ENCODE peak calls at places on chromosome 20, in nine cellular contexts. One of them, this sample, is unnamed.

GRCh38 chr20:5393218-5393870 is 76.6 kb upstream of the PROKR2 start:
- DNase-seq in brain microvascular endothelial cell: no peak
- DNase-seq in left ventricle myocardium inferior: no peak
- DNase-seq in hepatocyte: no peak
- DNase-seq in neural progenitor cell: peak; percentile 68
- DNase-seq in fibroblast of mammary gland: no peak
- DNase-seq in mammary epithelial cell: no peak
- DNase-seq in epithelial cell of esophagus: no peak
- DNase-seq in AG09309: no peak
- DNase-seq in this sample: no peak

GRCh38 chr20:34544109-34544793 is 14.3 kb upstream of the MAP1LC3A start:
- DNase-seq in brain microvascular endothelial cell: no peak
- DNase-seq in left ventricle myocardium inferior: no peak
- DNase-seq in hepatocyte: no peak
- DNase-seq in neural progenitor cell: no peak
- DNase-seq in fibroblast of mammary gland: no peak
- DNase-seq in mammary epithelial cell: no peak
- DNase-seq in epithelial cell of esophagus: no peak
- DNase-seq in AG09309: no peak
- DNase-seq in this sample: no peak

GRCh38 chr20:48957521-48957920 is 36.0 kb downstream of the ARFGEF2 start:
- DNase-seq in brain microvascular endothelial cell: no peak
- DNase-seq in left ventricle myocardium inferior: no peak
- DNase-seq in hepatocyte: no peak
- DNase-seq in neural progenitor cell: no peak
- DNase-seq in fibroblast of mammary gland: no peak
- DNase-seq in mammary epithelial cell: no peak
- DNase-seq in epithelial cell of esophagus: no peak
- DNase-seq in AG09309: no peak
- DNase-seq in this sample: no peak

GRCh38 chr20:20410678-20411077 is 42.8 kb downstream of the INSM1 start:
- DNase-seq in brain microvascular endothelial cell: no peak
- DNase-seq in left ventricle myocardium inferior: peak; percentile 58
- DNase-seq in hepatocyte: peak; percentile 59
- DNase-seq in neural progenitor cell: peak; percentile 87
- DNase-seq in fibroblast of mammary gland: no peak
- DNase-seq in mammary epithelial cell: no peak
- DNase-seq in epithelial cell of esophagus: peak; percentile 26
- DNase-seq in AG09309: no peak
- DNase-seq in this sample: peak; percentile 10

GRCh38 chr20:45783656-45784294 is 7.9 kb downstream of the WFDC3 start:
- DNase-seq in brain microvascular endothelial cell: no peak
- DNase-seq in left ventricle myocardium inferior: peak; percentile 41
- DNase-seq in hepatocyte: peak; percentile 14
- DNase-seq in neural progenitor cell: no peak
- DNase-seq in fibroblast of mammary gland: no peak
- DNase-seq in mammary epithelial cell: peak; percentile 36
- DNase-seq in epithelial cell of esophagus: peak; percentile 59
- DNase-seq in AG09309: no peak
- DNase-seq in this sample: peak; percentile 29

GRCh38 chr20:34222208-34222607 is 19.0 kb upstream of the ASIP start:
- DNase-seq in brain microvascular endothelial cell: peak; percentile 93
- DNase-seq in left ventricle myocardium inferior: no peak
- DNase-seq in hepatocyte: peak; percentile 31
- DNase-seq in neural progenitor cell: no peak
- DNase-seq in fibroblast of mammary gland: peak; percentile 98
- DNase-seq in mammary epithelial cell: peak; percentile 85
- DNase-seq in epithelial cell of esophagus: peak; percentile 82
- DNase-seq in AG09309: peak; percentile 97
- DNase-seq in this sample: peak; percentile 70

GRCh38 chr20:4740774-4741431 is 19.2 kb downstream of the PRND start:
- DNase-seq in brain microvascular endothelial cell: peak; percentile 42
- DNase-seq in left ventricle myocardium inferior: peak; percentile 28
- DNase-seq in hepatocyte: peak; percentile 60
- DNase-seq in neural progenitor cell: peak; percentile 77
- DNase-seq in fibroblast of mammary gland: peak; percentile 49
- DNase-seq in mammary epithelial cell: no peak
- DNase-seq in epithelial cell of esophagus: peak; percentile 44
- DNase-seq in AG09309: no peak
- DNase-seq in this sample: peak; percentile 32

GRCh38 chr20:10318625-10319024 is 100.0 kb downstream of the SNAP25 start:
- DNase-seq in brain microvascular endothelial cell: no peak
- DNase-seq in left ventricle myocardium inferior: no peak
- DNase-seq in hepatocyte: no peak
- DNase-seq in neural progenitor cell: no peak
- DNase-seq in fibroblast of mammary gland: no peak
- DNase-seq in mammary epithelial cell: no peak
- DNase-seq in epithelial cell of esophagus: no peak
- DNase-seq in AG09309: no peak
- DNase-seq in this sample: no peak

GRCh38 chr20:25299801-25300200 is 51.9 kb downstream of the PYGB start:
- DNase-seq in brain microvascular endothelial cell: peak; percentile 37
- DNase-seq in left ventricle myocardium inferior: no peak
- DNase-seq in hepatocyte: no peak
- DNase-seq in neural progenitor cell: no peak
- DNase-seq in fibroblast of mammary gland: peak; percentile 33
- DNase-seq in mammary epithelial cell: peak; percentile 59
- DNase-seq in epithelial cell of esophagus: peak; percentile 46
- DNase-seq in AG09309: no peak
- DNase-seq in this sample: peak; percentile 42

GRCh38 chr20:60108397-60108796 is 150.2 kb downstream of the CDH26 start:
- DNase-seq in brain microvascular endothelial cell: peak; percentile 60
- DNase-seq in left ventricle myocardium inferior: no peak
- DNase-seq in hepatocyte: no peak
- DNase-seq in neural progenitor cell: no peak
- DNase-seq in fibroblast of mammary gland: no peak
- DNase-seq in mammary epithelial cell: no peak
- DNase-seq in epithelial cell of esophagus: no peak
- DNase-seq in AG09309: peak; percentile 11
- DNase-seq in this sample: no peak

GRCh38 chr20:31877684-31878083 is 7.2 kb downstream of the TTLL9 start:
- DNase-seq in brain microvascular endothelial cell: no peak
- DNase-seq in left ventricle myocardium inferior: no peak
- DNase-seq in hepatocyte: no peak
- DNase-seq in neural progenitor cell: no peak
- DNase-seq in fibroblast of mammary gland: no peak
- DNase-seq in mammary epithelial cell: no peak
- DNase-seq in epithelial cell of esophagus: no peak
- DNase-seq in AG09309: no peak
- DNase-seq in this sample: no peak

GRCh38 chr20:23515250-23515939 is 24.5 kb downstream of the CST8 start:
- DNase-seq in brain microvascular endothelial cell: no peak
- DNase-seq in left ventricle myocardium inferior: no peak
- DNase-seq in hepatocyte: no peak
- DNase-seq in neural progenitor cell: no peak
- DNase-seq in fibroblast of mammary gland: no peak
- DNase-seq in mammary epithelial cell: no peak
- DNase-seq in epithelial cell of esophagus: peak; percentile 8
- DNase-seq in AG09309: peak; percentile 5
- DNase-seq in this sample: peak; percentile 7

GRCh38 chr20:36506253-36506652 is 35.1 kb upstream of the MYL9 start:
- DNase-seq in brain microvascular endothelial cell: no peak
- DNase-seq in left ventricle myocardium inferior: no peak
- DNase-seq in hepatocyte: no peak
- DNase-seq in neural progenitor cell: no peak
- DNase-seq in fibroblast of mammary gland: no peak
- DNase-seq in mammary epithelial cell: no peak
- DNase-seq in epithelial cell of esophagus: no peak
- DNase-seq in AG09309: no peak
- DNase-seq in this sample: no peak

GRCh38 chr20:4320284-4320683 is 304.9 kb upstream of the RNF24 start:
- DNase-seq in brain microvascular endothelial cell: no peak
- DNase-seq in left ventricle myocardium inferior: no peak
- DNase-seq in hepatocyte: no peak
- DNase-seq in neural progenitor cell: no peak
- DNase-seq in fibroblast of mammary gland: no peak
- DNase-seq in mammary epithelial cell: no peak
- DNase-seq in epithelial cell of esophagus: no peak
- DNase-seq in AG09309: no peak
- DNase-seq in this sample: no peak

GRCh38 chr20:9837634-9838033 is 1.2 kb downstream of the PAK5 start:
- DNase-seq in brain microvascular endothelial cell: no peak
- DNase-seq in left ventricle myocardium inferior: no peak
- DNase-seq in hepatocyte: no peak
- DNase-seq in neural progenitor cell: peak; percentile 2
- DNase-seq in fibroblast of mammary gland: no peak
- DNase-seq in mammary epithelial cell: no peak
- DNase-seq in epithelial cell of esophagus: no peak
- DNase-seq in AG09309: no peak
- DNase-seq in this sample: no peak

GRCh38 chr20:47998736-47999135 is 213.5 kb upstream of the SULF2 start:
- DNase-seq in brain microvascular endothelial cell: no peak
- DNase-seq in left ventricle myocardium inferior: no peak
- DNase-seq in hepatocyte: no peak
- DNase-seq in neural progenitor cell: peak; percentile 75
- DNase-seq in fibroblast of mammary gland: no peak
- DNase-seq in mammary epithelial cell: no peak
- DNase-seq in epithelial cell of esophagus: no peak
- DNase-seq in AG09309: no peak
- DNase-seq in this sample: no peak

GRCh38 chr20:5036828-5037227 is 35.5 kb upstream of the SLC23A2 start:
- DNase-seq in brain microvascular endothelial cell: no peak
- DNase-seq in left ventricle myocardium inferior: no peak
- DNase-seq in hepatocyte: no peak
- DNase-seq in neural progenitor cell: no peak
- DNase-seq in fibroblast of mammary gland: no peak
- DNase-seq in mammary epithelial cell: no peak
- DNase-seq in epithelial cell of esophagus: no peak
- DNase-seq in AG09309: no peak
- DNase-seq in this sample: no peak

GRCh38 chr20:8721098-8721497 is 347.8 kb upstream of the PLCB4 start:
- DNase-seq in brain microvascular endothelial cell: peak; percentile 50
- DNase-seq in left ventricle myocardium inferior: peak; percentile 15
- DNase-seq in hepatocyte: peak; percentile 73
- DNase-seq in neural progenitor cell: peak; percentile 71
- DNase-seq in fibroblast of mammary gland: peak; percentile 70
- DNase-seq in mammary epithelial cell: peak; percentile 12
- DNase-seq in epithelial cell of esophagus: peak; percentile 61
- DNase-seq in AG09309: no peak
- DNase-seq in this sample: peak; percentile 44

GRCh38 chr20:24991897-24992419 is 593 bp downstream of the APMAP start:
- DNase-seq in brain microvascular endothelial cell: peak; percentile 4
- DNase-seq in left ventricle myocardium inferior: no peak
- DNase-seq in hepatocyte: peak; percentile 54
- DNase-seq in neural progenitor cell: peak; percentile 53
- DNase-seq in fibroblast of mammary gland: no peak
- DNase-seq in mammary epithelial cell: no peak
- DNase-seq in epithelial cell of esophagus: no peak
- DNase-seq in AG09309: no peak
- DNase-seq in this sample: no peak

GRCh38 chr20:41245086-41245707 is 72.3 kb downstream of the ZHX3 start:
- DNase-seq in brain microvascular endothelial cell: no peak
- DNase-seq in left ventricle myocardium inferior: no peak
- DNase-seq in hepatocyte: no peak
- DNase-seq in neural progenitor cell: peak; percentile 87
- DNase-seq in fibroblast of mammary gland: peak; percentile 52
- DNase-seq in mammary epithelial cell: no peak
- DNase-seq in epithelial cell of esophagus: peak; percentile 33
- DNase-seq in AG09309: no peak
- DNase-seq in this sample: no peak

GRCh38 chr20:10609276-10609675 is 64.5 kb downstream of the JAG1 start:
- DNase-seq in brain microvascular endothelial cell: peak; percentile 85
- DNase-seq in left ventricle myocardium inferior: peak; percentile 64
- DNase-seq in hepatocyte: no peak
- DNase-seq in neural progenitor cell: no peak
- DNase-seq in fibroblast of mammary gland: peak; percentile 87
- DNase-seq in mammary epithelial cell: no peak
- DNase-seq in epithelial cell of esophagus: no peak
- DNase-seq in AG09309: peak; percentile 71
- DNase-seq in this sample: no peak

GRCh38 chr20:48047453-48047852 is 262.2 kb upstream of the SULF2 start:
- DNase-seq in brain microvascular endothelial cell: no peak
- DNase-seq in left ventricle myocardium inferior: no peak
- DNase-seq in hepatocyte: no peak
- DNase-seq in neural progenitor cell: no peak
- DNase-seq in fibroblast of mammary gland: peak; percentile 51
- DNase-seq in mammary epithelial cell: peak; percentile 16
- DNase-seq in epithelial cell of esophagus: peak; percentile 27
- DNase-seq in AG09309: no peak
- DNase-seq in this sample: peak; percentile 10

GRCh38 chr20:51756653-51757052 is 11.5 kb downstream of the ATP9A start:
- DNase-seq in brain microvascular endothelial cell: no peak
- DNase-seq in left ventricle myocardium inferior: no peak
- DNase-seq in hepatocyte: no peak
- DNase-seq in neural progenitor cell: no peak
- DNase-seq in fibroblast of mammary gland: no peak
- DNase-seq in mammary epithelial cell: no peak
- DNase-seq in epithelial cell of esophagus: no peak
- DNase-seq in AG09309: no peak
- DNase-seq in this sample: no peak

GRCh38 chr20:57583289-57584257 is 22.7 kb downstream of the PCK1 start:
- DNase-seq in brain microvascular endothelial cell: no peak
- DNase-seq in left ventricle myocardium inferior: no peak
- DNase-seq in hepatocyte: no peak
- DNase-seq in neural progenitor cell: no peak
- DNase-seq in fibroblast of mammary gland: no peak
- DNase-seq in mammary epithelial cell: no peak
- DNase-seq in epithelial cell of esophagus: no peak
- DNase-seq in AG09309: no peak
- DNase-seq in this sample: no peak
- TF ChIP-seq CTCF in brain microvascular endothelial cell: no peak
- TF ChIP-seq CTCF in left ventricle myocardium inferior: no peak
- TF ChIP-seq CTCF in hepatocyte: no peak
- TF ChIP-seq CTCF in neural progenitor cell: no peak
- TF ChIP-seq CTCF in fibroblast of mammary gland: no peak
- TF ChIP-seq CTCF in mammary epithelial cell: no peak
- TF ChIP-seq CTCF in epithelial cell of esophagus: no peak
- TF ChIP-seq CTCF in AG09309: no peak
- TF ChIP-seq CTCF in this sample: no peak

GRCh38 chr20:11718474-11719094 is 199.1 kb upstream of the BTBD3 start:
- DNase-seq in brain microvascular endothelial cell: no peak
- DNase-seq in left ventricle myocardium inferior: no peak
- DNase-seq in hepatocyte: no peak
- DNase-seq in neural progenitor cell: no peak
- DNase-seq in fibroblast of mammary gland: no peak
- DNase-seq in mammary epithelial cell: no peak
- DNase-seq in epithelial cell of esophagus: no peak
- DNase-seq in AG09309: no peak
- DNase-seq in this sample: no peak
- H3K4me3 ChIP-seq in brain microvascular endothelial cell: no peak overlapping the region
- H3K4me3 ChIP-seq in left ventricle myocardium inferior: no peak overlapping the region
- H3K4me3 ChIP-seq in hepatocyte: no peak overlapping the region
- H3K4me3 ChIP-seq in neural progenitor cell: no peak overlapping the region
- H3K4me3 ChIP-seq in fibroblast of mammary gland: no peak overlapping the region
- H3K4me3 ChIP-seq in mammary epithelial cell: no peak overlapping the region
- H3K4me3 ChIP-seq in epithelial cell of esophagus: no peak overlapping the region
- H3K4me3 ChIP-seq in AG09309: no peak overlapping the region
- H3K4me3 ChIP-seq in this sample: no peak overlapping the region

GRCh38 chr20:50380697-50381040 is 129.5 kb upstream of the PTPN1 start:
- DNase-seq in brain microvascular endothelial cell: peak; percentile 16
- DNase-seq in left ventricle myocardium inferior: no peak
- DNase-seq in hepatocyte: peak; percentile 32
- DNase-seq in neural progenitor cell: no peak
- DNase-seq in fibroblast of mammary gland: peak; percentile 68
- DNase-seq in mammary epithelial cell: peak; percentile 28
- DNase-seq in epithelial cell of esophagus: peak; percentile 51
- DNase-seq in AG09309: no peak
- DNase-seq in this sample: peak; percentile 42
- TF ChIP-seq CTCF in brain microvascular endothelial cell: peak; percentile 71
- TF ChIP-seq CTCF in left ventricle myocardium inferior: peak; percentile 53
- TF ChIP-seq CTCF in hepatocyte: peak; percentile 46
- TF ChIP-seq CTCF in neural progenitor cell: peak; percentile 36
- TF ChIP-seq CTCF in fibroblast of mammary gland: peak; percentile 76
- TF ChIP-seq CTCF in mammary epithelial cell: peak; percentile 75
- TF ChIP-seq CTCF in epithelial cell of esophagus: peak; percentile 62
- TF ChIP-seq CTCF in AG09309: peak; percentile 60
- TF ChIP-seq CTCF in this sample: peak; percentile 69

GRCh38 chr20:43916875-43917371 is 2.3 kb downstream of the TOX2 start:
- DNase-seq in brain microvascular endothelial cell: no peak
- DNase-seq in left ventricle myocardium inferior: no peak
- DNase-seq in hepatocyte: no peak
- DNase-seq in neural progenitor cell: no peak
- DNase-seq in fibroblast of mammary gland: peak; percentile 32
- DNase-seq in mammary epithelial cell: no peak
- DNase-seq in epithelial cell of esophagus: no peak
- DNase-seq in AG09309: no peak
- DNase-seq in this sample: no peak
- H3K4me3 ChIP-seq in brain microvascular endothelial cell: peak overlapping the region; percentile 72
- H3K4me3 ChIP-seq in left ventricle myocardium inferior: peak overlapping the region; percentile 64
- H3K4me3 ChIP-seq in hepatocyte: no peak overlapping the region
- H3K4me3 ChIP-seq in neural progenitor cell: no peak overlapping the region
- H3K4me3 ChIP-seq in fibroblast of mammary gland: peak overlapping the region; percentile 61
- H3K4me3 ChIP-seq in mammary epithelial cell: no peak overlapping the region
- H3K4me3 ChIP-seq in epithelial cell of esophagus: no peak overlapping the region
- H3K4me3 ChIP-seq in AG09309: peak overlapping the region; percentile 61
- H3K4me3 ChIP-seq in this sample: no peak overlapping the region

This sample was measured in bronchial epithelial cell.